ENCODE peak calls at places on chromosomes 6 and 20, in six cellular contexts. F, J, L, C, N and Y are unnamed samples.

GRCh38 chr6:168709440-168709839 is 268.5 kb downstream of the SMOC2 start:
- DNase-seq in N (no peak), L (no peak), F (no peak), C (no peak), J (no peak), Y (no peak)

GRCh38 chr6:20693466-20694063 is 159.3 kb downstream of the CDKAL1 start:
- DNase-seq in L (no peak), J (no peak), C (peak; percentile 50), N (no peak), F (no peak), Y (no peak)

GRCh38 chr6:7143161-7143974 is 35.6 kb downstream of the RREB1 start:
- DNase-seq in L (no peak), F (no peak), N (no peak), J (no peak), C (no peak), Y (no peak)

GRCh38 chr20:11849270-11849920 is 68.3 kb upstream of the BTBD3 start:
- DNase-seq in F (no peak), N (no peak), L (no peak), J (no peak), C (no peak), Y (no peak)

GRCh38 chr20:5127204-5127858 is 523 bp downstream of the CDS2 start:
- DNase-seq in C (no peak), L (peak; percentile 80), N (no peak), J (peak; percentile 67), F (peak; percentile 82), Y (peak; percentile 79)

GRCh38 chr6:15628499-15629131 is 34.2 kb downstream of the DTNBP1 start:
- DNase-seq in N (no peak), L (peak; percentile 52), J (peak; percentile 68), C (peak; percentile 64), F (no peak), Y (no peak)

GRCh38 chr20:53345536-53346070 is 248.0 kb downstream of the ZNF217 start:
- DNase-seq in C (no peak), F (no peak), J (no peak), L (no peak), N (no peak), Y (no peak)

GRCh38 chr20:41501376-41501775 is 116.8 kb downstream of the CHD6 start:
- DNase-seq in N (no peak), F (no peak), C (no peak), J (no peak), L (no peak), Y (no peak)

GRCh38 chr20:40993794-40994540 is 34.7 kb upstream of the TOP1 start:
- DNase-seq in C (no peak), L (no peak), N (no peak), J (no peak), F (no peak), Y (no peak)